ENCODE peak calls at places on chromosome 13, in eight cellular contexts. M is SIG-M5, O is A673, I is cardiac muscle cell, C is left ventricle myocardium inferior, W is A172, S is EL, E is B cell. R is an unnamed sample.

GRCh38 chr13:82370306-82370705 is 1512.0 kb downstream of the SLITRK1 start:
- DNase-seq in O (no peak), M (no peak), C (no peak), E (no peak), S (peak), I (no peak), W (no peak), R (no peak)

GRCh38 chr13:49356224-49356623 is 87.6 kb downstream of the CAB39L start:
- DNase-seq in I (peak), W (peak), C (no peak), E (no peak), O (no peak), M (no peak), S (peak), R (peak)

GRCh38 chr13:27619093-27619705 is 1.1 kb downstream of the LNX2 start:
- DNase-seq in M (no peak), W (no peak), I (peak), S (no peak), C (no peak), O (no peak), E (no peak), R (peak)

GRCh38 chr13:51645154-51645650 is 60.9 kb downstream of the WDFY2 start:
- DNase-seq in I (peak), M (peak), O (peak), C (no peak), W (peak), E (peak), S (peak), R (peak)

GRCh38 chr13:71877280-71877653 is 10.3 kb upstream of the DACH1 start:
- DNase-seq in O (no peak), W (no peak), S (no peak), C (no peak), M (no peak), E (no peak), I (no peak), R (no peak)

GRCh38 chr13:99981115-99982020 is at the start of gene ZIC2:
- DNase-seq in I (peak), S (peak), M (peak), W (peak), C (no peak), E (peak), O (peak), R (no peak)

GRCh38 chr13:33798023-33798422 is 19.9 kb upstream of the RFC3 start:
- DNase-seq in M (no peak), E (no peak), S (no peak), I (no peak), O (no peak), W (no peak), C (no peak), R (no peak)

GRCh38 chr13:33017410-33017929 is 1.2 kb downstream of the KL start:
- DNase-seq in O (peak), W (no peak), E (no peak), I (peak), M (peak), C (peak), S (no peak), R (no peak)

GRCh38 chr13:44220948-44221347 is 152.7 kb upstream of the SERP2 start:
- DNase-seq in C (no peak), E (no peak), M (no peak), I (no peak), W (no peak), S (no peak), O (no peak), R (no peak)

GRCh38 chr13:48221301-48222190 is 11.5 kb upstream of the ITM2B start:
- DNase-seq in I (no peak), E (no peak), W (no peak), M (no peak), O (no peak), S (no peak), C (no peak), R (no peak)

GRCh38 chr13:97743946-97744345 is 209.5 kb upstream of the IPO5 start:
- DNase-seq in S (peak), E (no peak), O (peak), M (no peak), W (no peak), I (peak), C (no peak), R (no peak)

GRCh38 chr13:97222934-97223710 is 989 bp downstream of the MBNL2 start:
- DNase-seq in M (no peak), S (no peak), E (no peak), C (no peak), I (no peak), W (no peak), O (peak), R (no peak)

GRCh38 chr13:94115054-94115453 is 364.4 kb downstream of the DCT start:
- DNase-seq in I (no peak), C (no peak), W (no peak), S (no peak), O (peak), M (no peak), E (no peak), R (no peak)

GRCh38 chr13:110525328-110526319 is 35.9 kb downstream of the RAB20 start:
- DNase-seq in E (peak), O (no peak), S (no peak), I (no peak), M (no peak), C (no peak), W (no peak), R (no peak)

GRCh38 chr13:86464193-86464592 is 665.0 kb upstream of the SLITRK6 start:
- DNase-seq in M (no peak), O (peak), E (no peak), W (peak), I (no peak), C (no peak), S (no peak), R (no peak)

GRCh38 chr13:50838701-50839100 is 4.8 kb downstream of the DLEU7 start:
- DNase-seq in C (no peak), E (no peak), O (no peak), S (no peak), I (no peak), M (no peak), W (no peak), R (no peak)

GRCh38 chr13:75993823-75994222 is 357.7 kb downstream of the LMO7 start:
- DNase-seq in M (no peak), S (no peak), W (peak), E (no peak), I (no peak), C (no peak), O (no peak), R (no peak)

GRCh38 chr13:61685683-61686013 is 270.0 kb upstream of the PCDH20 start:
- DNase-seq in O (peak), E (no peak), S (no peak), C (no peak), M (no peak), I (no peak), W (no peak), R (no peak)

GRCh38 chr13:72970956-72971355 is 87.8 kb upstream of the KLF5 start:
- DNase-seq in S (peak), E (no peak), C (no peak), M (no peak), W (peak), I (no peak), O (peak), R (no peak)

GRCh38 chr13:110135977-110136597 is 170.9 kb downstream of the COL4A1 start:
- DNase-seq in C (no peak), O (no peak), I (no peak), S (no peak), E (no peak), W (no peak), M (no peak), R (no peak)

GRCh38 chr13:46295531-46296464 is 84.1 kb downstream of the LRRC63 start:
- DNase-seq in S (peak), C (no peak), M (peak), O (peak), E (peak), I (peak), W (peak), R (peak)

GRCh38 chr13:94764576-94765321 is 52.4 kb upstream of the SOX21 start:
- DNase-seq in O (no peak), E (no peak), C (no peak), S (no peak), W (peak), M (no peak), I (peak), R (no peak)

GRCh38 chr13:110957181-110957884 is 42.5 kb upstream of the ANKRD10 start:
- DNase-seq in M (no peak), E (no peak), S (peak), O (no peak), C (no peak), W (peak), I (no peak), R (no peak)

R was measured in AG08396.